ENCODE peak calls at places on chromosome 12, in four cellular contexts. T is GM12878, C is H9, H is fibroblast of lung. Z is an unnamed sample.

GRCh38 chr12:88553941-88554658 is 26.2 kb downstream of the KITLG start:
- DNase-seq in T (no peak), H (peak), C (no peak), Z (no peak)

GRCh38 chr12:88325076-88325827 is 183.1 kb downstream of the TMTC3 start:
- DNase-seq in C (no peak), T (no peak), H (peak), Z (no peak)

GRCh38 chr12:70794131-70794530 is 126.4 kb downstream of the PTPRR start:
- DNase-seq in T (no peak), H (no peak), C (no peak), Z (no peak)

GRCh38 chr12:90128526-90128925 is 419.9 kb upstream of the ATP2B1 start:
- DNase-seq in T (no peak), C (no peak), H (no peak), Z (no peak)

GRCh38 chr12:75437564-75437963 is 43.0 kb upstream of the GLIPR1 start:
- DNase-seq in T (no peak), H (peak), C (no peak), Z (peak)

GRCh38 chr12:129641916-129642315 is 261.9 kb downstream of the TMEM132D start:
- DNase-seq in H (no peak), C (no peak), T (no peak), Z (no peak)

GRCh38 chr12:101612162-101612916 is 17.6 kb downstream of the MYBPC1 start:
- DNase-seq in C (no peak), H (no peak), T (no peak), Z (no peak)

GRCh38 chr12:88314706-88315105 is 172.6 kb downstream of the TMTC3 start:
- DNase-seq in C (no peak), T (no peak), H (no peak), Z (no peak)

GRCh38 chr12:49013403-49013802 is 5.2 kb downstream of the PRKAG1 start:
- DNase-seq in C (no peak), H (no peak), T (no peak), Z (no peak)

GRCh38 chr12:18898469-18898868 is 160.6 kb downstream of the CAPZA3 start:
- DNase-seq in T (no peak), H (no peak), C (no peak), Z (no peak)

GRCh38 chr12:119075222-119075787 is 94.0 kb downstream of the SRRM4 start:
- DNase-seq in T (no peak), C (no peak), H (no peak), Z (no peak)

GRCh38 chr12:113002676-113003075 is 24.4 kb downstream of the OAS2 start:
- DNase-seq in H (no peak), T (no peak), C (peak), Z (no peak)

GRCh38 chr12:113007166-113007565 is 28.8 kb downstream of the OAS2 start:
- DNase-seq in H (no peak), C (no peak), T (no peak), Z (no peak)

GRCh38 chr12:113003631-113004030 is 25.3 kb downstream of the OAS2 start:
- DNase-seq in H (no peak), C (peak), T (no peak), Z (no peak)

GRCh38 chr12:113005759-113006158 is 27.4 kb downstream of the OAS2 start:
- DNase-seq in T (no peak), C (no peak), H (no peak), Z (peak)

GRCh38 chr12:113006641-113007040 is 28.3 kb downstream of the OAS2 start:
- DNase-seq in T (no peak), H (no peak), C (no peak), Z (no peak)
- H2AFZ ChIP-seq in T (no peak), H (no peak), C (no peak), Z (no peak)

GRCh38 chr12:94615284-94616216 is 34.8 kb downstream of the TMCC3 start:
- DNase-seq in C (no peak), T (no peak), H (peak), Z (no peak)
- H2AFZ ChIP-seq in C (no peak), T (no peak), H (peak), Z (no peak)

DNA sequence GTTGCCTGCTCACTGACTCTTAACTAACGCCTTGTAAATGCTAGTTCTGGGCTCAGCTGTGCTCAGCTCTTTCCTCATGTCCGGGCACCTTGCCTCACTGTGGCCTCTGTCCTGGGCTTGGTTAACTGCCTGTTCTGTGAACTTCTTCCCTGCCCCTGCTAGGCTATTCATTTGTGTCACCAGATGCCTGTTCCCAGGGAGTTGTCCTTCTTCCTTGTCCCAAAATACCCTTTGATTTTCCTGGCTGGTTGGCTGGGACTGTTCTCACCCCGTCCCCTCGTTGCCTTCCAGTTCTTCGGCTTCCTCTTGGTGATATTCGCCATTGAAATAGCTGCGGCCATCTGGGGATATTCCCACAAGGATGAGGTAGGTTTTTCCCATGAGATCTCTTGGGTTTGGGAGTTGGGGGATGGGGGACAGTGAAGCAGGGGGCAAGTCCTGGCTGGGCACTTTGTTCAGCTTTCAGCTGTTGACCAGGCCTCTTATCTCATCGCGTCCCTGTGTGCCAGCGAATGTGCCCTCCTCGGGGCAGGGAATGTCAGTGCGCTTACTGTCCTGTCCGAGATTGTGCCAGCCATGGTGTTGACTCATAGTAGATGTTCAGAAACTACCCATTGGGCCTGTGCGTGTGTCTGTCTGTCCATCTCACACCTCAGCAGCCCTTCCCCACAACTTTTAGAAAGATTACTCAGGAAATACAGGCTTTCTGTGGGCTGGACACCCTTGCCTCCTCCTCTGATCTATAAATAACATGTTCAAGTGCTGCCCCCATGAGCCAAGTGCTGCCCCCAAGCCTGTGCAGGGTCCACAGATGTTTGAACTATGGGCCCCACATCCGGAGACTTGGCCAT is 33.1 kb downstream of the CD9 start:
- DNase-seq in T (no peak), C (no peak), H (peak), Z (no peak)
- H2AFZ ChIP-seq in T (no peak), C (no peak), H (no peak), Z (no peak)

DNA sequence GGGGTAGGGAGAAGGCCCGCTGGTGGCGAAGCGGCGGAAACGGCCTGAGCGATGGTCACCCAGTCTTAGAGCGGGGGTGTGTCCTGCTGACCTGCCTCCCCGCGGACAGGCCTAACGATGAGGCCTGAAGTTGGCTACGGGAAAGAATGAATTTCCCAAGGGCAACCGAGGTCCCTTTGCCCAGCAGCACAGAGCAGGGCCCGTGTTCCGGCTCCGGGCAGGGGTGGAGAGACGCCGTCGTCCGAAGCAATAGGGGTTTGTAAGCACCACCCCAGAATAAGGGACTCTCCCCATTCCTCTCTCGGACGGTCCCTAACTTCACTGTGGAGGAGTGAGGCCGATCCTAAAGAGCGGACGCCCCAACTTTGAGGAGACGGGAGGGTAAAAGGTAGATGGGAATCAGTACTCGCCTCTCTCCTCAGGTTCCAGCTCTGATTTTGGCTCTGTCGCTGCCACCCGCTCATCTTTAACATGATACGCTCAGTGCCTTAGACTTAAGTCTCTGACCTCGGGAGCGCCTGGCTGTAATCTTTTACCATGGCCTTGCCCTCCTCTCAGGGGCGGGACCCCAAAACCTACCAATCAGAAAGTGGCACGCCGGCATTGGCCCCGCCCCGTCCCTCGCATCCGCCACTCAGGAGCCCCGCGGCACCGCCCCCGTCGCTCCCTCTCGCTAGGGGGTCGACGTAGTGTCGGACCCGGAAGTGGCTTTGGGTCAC is at the start of gene DDIT3:
- DNase-seq in T (peak), C (peak), H (peak), Z (peak)
- H2AFZ ChIP-seq in T (peak), C (no peak), H (no peak), Z (peak)

GRCh38 chr12:76878899-76879709 is at the start of gene CSRP2:
- DNase-seq in C (peak), H (peak), T (peak), Z (peak)

GRCh38 chr12:76881152-76881551 is 2.3 kb upstream of the CSRP2 start:
- DNase-seq in H (no peak), C (no peak), T (no peak), Z (no peak)

GRCh38 chr12:76882367-76882766 is 3.5 kb upstream of the CSRP2 start:
- DNase-seq in C (no peak), H (no peak), T (no peak), Z (no peak)

GRCh38 chr12:76879710-76880025 is 849 bp upstream of the CSRP2 start:
- DNase-seq in C (no peak), H (no peak), T (no peak), Z (no peak)

DNA sequence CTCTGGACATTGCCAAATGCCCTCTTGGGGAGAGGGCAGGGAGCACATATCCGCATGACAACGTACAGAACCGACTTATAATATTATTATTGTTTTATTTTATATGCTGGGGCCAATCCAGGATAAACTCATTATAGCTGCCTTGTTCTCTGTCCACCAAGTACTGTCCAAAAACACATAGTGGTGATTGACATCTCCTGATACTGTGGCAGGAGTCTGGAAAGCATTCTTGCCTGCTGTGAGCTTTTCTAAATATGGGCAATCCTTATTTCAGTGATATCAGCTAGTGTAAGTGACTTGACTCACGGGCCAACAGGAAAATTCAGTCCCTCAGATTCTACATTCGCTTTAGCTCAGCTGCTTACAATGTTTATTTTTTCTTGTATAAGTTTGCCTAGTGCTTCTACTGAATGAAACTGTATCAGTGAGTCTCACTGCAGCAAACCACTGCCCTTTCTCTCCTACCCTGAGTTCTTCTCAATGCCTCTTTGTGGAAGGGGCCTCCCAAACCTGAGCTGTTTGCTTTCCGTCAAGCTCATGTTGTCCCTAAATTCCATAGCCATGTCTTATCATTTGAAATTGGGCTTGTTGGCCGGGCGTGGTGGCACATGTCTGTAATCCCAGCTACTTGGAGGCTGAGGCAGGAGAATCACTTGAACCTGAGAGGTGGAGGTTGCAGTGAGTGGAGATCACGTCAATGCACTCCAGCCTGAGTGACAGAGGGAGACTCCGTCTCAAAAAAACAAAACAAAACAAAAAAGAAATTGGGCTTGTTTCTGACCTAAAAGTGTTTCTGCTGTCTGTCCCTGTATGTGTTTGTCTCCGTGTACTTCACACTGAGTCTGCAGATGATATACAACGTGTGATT is 1.6 kb upstream of the CSRP2 start:
- DNase-seq in T (no peak), C (no peak), H (peak), Z (no peak)
- H2AFZ ChIP-seq in T (no peak), C (no peak), H (peak), Z (no peak)

GRCh38 chr12:44628180-44628579 is 247.9 kb downstream of the NELL2 start:
- DNase-seq in H (no peak), T (no peak), C (no peak), Z (no peak)
- H2AFZ ChIP-seq in H (no peak), T (no peak), C (no peak), Z (no peak)

DNA sequence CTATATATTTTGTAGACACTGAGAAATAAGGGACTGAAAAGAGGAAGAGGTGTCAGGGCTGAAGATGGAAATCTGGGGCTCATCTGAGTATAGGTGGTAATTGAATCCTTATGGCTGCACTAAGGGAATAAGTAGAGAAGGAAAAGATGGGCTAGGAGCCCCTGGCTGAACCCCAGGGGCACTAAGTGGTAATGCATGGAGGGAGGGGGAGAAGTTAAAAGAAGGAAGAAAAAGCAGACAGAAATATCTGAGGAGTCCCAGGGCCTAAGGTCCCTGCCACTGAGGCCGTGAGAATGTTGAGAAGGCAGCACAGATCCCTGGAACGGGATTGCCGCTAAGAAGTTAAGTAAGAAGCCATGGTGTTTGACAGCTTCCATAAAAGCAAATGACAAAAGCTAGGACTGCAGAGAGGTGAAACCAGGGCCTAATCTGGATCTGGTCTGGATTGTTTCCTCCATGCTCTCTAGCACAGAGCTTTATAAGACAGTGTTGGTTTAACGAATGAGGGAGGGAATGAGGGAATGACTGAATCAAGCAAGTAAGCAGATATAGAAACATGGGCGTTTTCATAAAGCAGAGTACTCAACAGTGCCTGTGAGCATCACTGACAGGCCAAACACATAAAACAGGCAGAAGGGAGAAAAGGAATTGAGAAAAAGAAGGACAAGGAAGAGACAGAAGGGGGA is 92.9 kb downstream of the HMGA2 start:
- DNase-seq in H (no peak), T (no peak), C (no peak), Z (no peak)
- H2AFZ ChIP-seq in H (no peak), T (peak), C (no peak), Z (no peak)